ENCODE peak calls at places on chromosomes 5 and 9, in seven cellular contexts. I, X, Y, P, K, U and N are unnamed samples.

GRCh38 chr9:2013688-2014087 is 1.5 kb upstream of the SMARCA2 start:
- DNase-seq in I (no peak), X (no peak), Y (no peak), P (no peak), K (no peak), U (no peak), N (no peak)

GRCh38 chr9:104028827-104029226 is 65.3 kb upstream of the SMC2 start:
- DNase-seq in I (no peak), X (no peak), Y (no peak), P (no peak), K (no peak), U (no peak), N (no peak)

GRCh38 chr9:118578467-118578866 is 790.8 kb downstream of the BRINP1 start:
- DNase-seq in I (no peak), X (no peak), Y (no peak), P (no peak), K (no peak), U (no peak), N (no peak)

GRCh38 chr9:134496413-134497282 is 145.0 kb upstream of the COL5A1 start:
- DNase-seq in I (no peak), X (no peak), Y (no peak), P (no peak), K (no peak), U (no peak), N (peak; percentile 47)

GRCh38 chr5:139642891-139643871 is 5.0 kb upstream of the CXXC5 start:
- DNase-seq in I (peak; percentile 59), X (peak; percentile 19), Y (peak; percentile 35), P (peak; percentile 94), K (no peak), U (no peak), N (no peak)

GRCh38 chr5:32449216-32449721 is 4.7 kb upstream of the ZFR start:
- DNase-seq in I (no peak), X (no peak), Y (no peak), P (no peak), K (no peak), U (no peak), N (no peak)

GRCh38 chr5:155655569-155655968 is 642.0 kb downstream of the KIF4B start:
- DNase-seq in I (no peak), X (peak; percentile 9), Y (no peak), P (no peak), K (no peak), U (no peak), N (no peak)

GRCh38 chr5:126484248-126484647 is 61.0 kb downstream of the GRAMD2B start:
- DNase-seq in I (no peak), X (no peak), Y (no peak), P (no peak), K (no peak), U (no peak), N (no peak)

GRCh38 chr9:83572524-83572923 is 34.3 kb upstream of the FRMD3 start:
- DNase-seq in I (no peak), X (no peak), Y (no peak), P (no peak), K (no peak), U (no peak), N (no peak)

GRCh38 chr5:158995694-158996173 is 104.0 kb downstream of the EBF1 start:
- DNase-seq in I (no peak), X (no peak), Y (no peak), P (no peak), K (no peak), U (no peak), N (no peak)
- H3K4me1 ChIP-seq in I (peaks cover 49% of the 10 kb centered on the region), X (peaks cover 9% of the 10 kb centered on the region), Y (no peaks in the 10 kb centered on the region), P (no peaks in the 10 kb centered on the region), K (peaks cover 2% of the 10 kb centered on the region), U (peaks cover 52% of the 10 kb centered on the region), N (no peaks in the 10 kb centered on the region)

GRCh38 chr5:177397875-177398390 is 2.5 kb downstream of the PFN3 start:
- DNase-seq in I (no peak), X (peak; percentile 20), Y (no peak), P (no peak), K (no peak), U (no peak), N (no peak)
- H3K4me1 ChIP-seq in I (peaks cover 1% of the 10 kb centered on the region), X (peaks cover 10% of the 10 kb centered on the region), Y (peaks cover 9% of the 10 kb centered on the region), P (peaks cover 15% of the 10 kb centered on the region), K (peaks cover 7% of the 10 kb centered on the region), U (peaks cover 20% of the 10 kb centered on the region), N (peaks cover 1% of the 10 kb centered on the region)

GRCh38 chr9:123336959-123337358 is 19.0 kb upstream of the CRB2 start:
- DNase-seq in I (no peak), X (no peak), Y (no peak), P (no peak), K (no peak), U (no peak), N (no peak)

GRCh38 chr9:123335227-123335985 is 20.6 kb upstream of the CRB2 start:
- DNase-seq in I (no peak), X (no peak), Y (no peak), P (no peak), K (no peak), U (no peak), N (no peak)

GRCh38 chr9:123336455-123336854 is 19.5 kb upstream of the CRB2 start:
- DNase-seq in I (no peak), X (no peak), Y (no peak), P (no peak), K (no peak), U (no peak), N (no peak)

GRCh38 chr9:123334639-123335038 is 21.4 kb upstream of the CRB2 start:
- DNase-seq in I (no peak), X (no peak), Y (no peak), P (no peak), K (no peak), U (no peak), N (no peak)

DNA sequence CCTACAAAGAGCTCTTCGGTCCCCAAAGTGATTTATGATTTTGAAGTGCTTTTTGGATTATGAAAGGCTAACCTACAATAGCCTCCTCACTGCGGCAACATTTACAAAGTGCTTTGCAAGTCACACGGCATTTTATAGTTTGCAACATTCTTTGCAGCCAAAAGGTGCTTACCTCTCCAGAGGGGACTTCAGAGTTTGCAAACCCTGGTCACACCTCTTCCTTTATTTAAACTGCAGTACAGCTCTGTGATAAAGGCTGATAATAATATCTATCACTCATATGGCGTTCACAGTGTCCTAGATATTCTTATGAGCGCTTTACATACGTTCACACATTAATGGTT is 20.0 kb upstream of the CRB2 start:
- DNase-seq in I (no peak), X (no peak), Y (no peak), P (no peak), K (no peak), U (no peak), N (no peak)
- H3K4me1 ChIP-seq in I (no peaks in the 10 kb centered on the region), X (peaks cover 10% of the 10 kb centered on the region), Y (peaks cover 6% of the 10 kb centered on the region), P (no peaks in the 10 kb centered on the region), K (peaks cover 3% of the 10 kb centered on the region), U (peaks cover 35% of the 10 kb centered on the region), N (no peaks in the 10 kb centered on the region)

DNA sequence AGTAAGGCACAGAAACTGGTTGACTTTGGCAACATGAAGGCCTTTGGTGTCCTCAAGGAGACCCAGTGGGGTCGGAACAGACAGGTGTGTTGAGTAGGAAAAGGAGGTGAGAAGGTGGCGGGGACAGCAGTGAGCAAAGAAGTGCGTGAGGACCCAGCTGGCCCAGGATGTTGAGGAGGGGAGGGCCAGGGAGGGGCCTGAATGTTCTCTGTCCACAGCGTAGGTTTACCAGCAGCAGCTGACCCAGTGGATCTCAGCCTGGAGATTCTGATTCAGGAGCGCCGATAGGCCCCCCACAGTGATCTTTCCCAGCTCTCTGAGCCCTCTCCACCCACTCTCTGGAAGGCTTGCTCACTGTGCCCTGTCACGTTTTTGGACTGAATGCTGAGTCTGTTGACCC is 88.5 kb downstream of the DAB2IP start:
- DNase-seq in I (no peak), X (no peak), Y (no peak), P (no peak), K (no peak), U (no peak), N (no peak)
- H3K4me1 ChIP-seq in I (peaks cover 62% of the 10 kb centered on the region), X (peaks cover 69% of the 10 kb centered on the region), Y (peaks cover 46% of the 10 kb centered on the region), P (peaks cover 24% of the 10 kb centered on the region), K (peaks cover 26% of the 10 kb centered on the region), U (peaks cover 97% of the 10 kb centered on the region), N (peaks cover 94% of the 10 kb centered on the region)

GRCh38 chr5:119393746-119394145 is 37.9 kb downstream of the TNFAIP8 start:
- DNase-seq in I (no peak), X (no peak), Y (no peak), P (no peak), K (no peak), U (no peak), N (no peak)
- H3K4me1 ChIP-seq in I (peaks cover 27% of the 10 kb centered on the region), X (peaks cover 9% of the 10 kb centered on the region), Y (peaks cover 8% of the 10 kb centered on the region), P (no peaks in the 10 kb centered on the region), K (peaks cover 3% of the 10 kb centered on the region), U (peaks cover 19% of the 10 kb centered on the region), N (no peaks in the 10 kb centered on the region)

DNA sequence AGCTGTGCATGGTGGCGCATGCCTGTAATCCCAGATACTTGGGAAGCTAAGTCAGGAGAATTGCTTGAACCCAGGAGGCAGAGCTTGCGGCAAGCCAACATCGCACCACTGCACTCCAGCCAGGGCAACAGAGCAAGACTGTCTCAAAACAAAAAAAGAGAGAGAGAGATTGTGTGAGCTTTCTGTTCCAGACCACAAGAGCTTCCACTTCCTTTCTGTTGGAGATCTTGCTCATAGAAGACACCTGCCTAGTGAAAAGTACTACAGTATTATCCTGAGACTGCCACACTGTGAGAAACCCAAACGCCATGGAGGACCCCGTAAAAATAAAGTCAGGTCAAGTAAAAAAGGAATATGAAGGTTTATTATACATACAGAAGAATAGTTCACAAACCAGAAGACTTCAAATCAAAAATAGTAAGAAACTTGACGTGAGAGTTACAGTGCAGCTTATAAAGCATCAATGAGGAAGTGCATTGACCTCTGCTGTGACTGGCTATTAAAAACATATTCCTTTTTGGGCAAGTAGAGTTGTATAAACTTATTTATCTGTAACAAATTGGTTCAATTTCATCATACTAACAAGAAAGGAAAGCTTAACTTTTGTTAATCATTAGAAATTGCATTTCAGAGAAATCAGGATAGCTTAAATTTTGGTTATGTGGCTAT is 4.3 kb upstream of the EMB start:
- DNase-seq in I (no peak), X (no peak), Y (no peak), P (no peak), K (no peak), U (no peak), N (no peak)
- H3K4me1 ChIP-seq in I (no peaks in the 10 kb centered on the region), X (peaks cover 2% of the 10 kb centered on the region), Y (no peaks in the 10 kb centered on the region), P (no peaks in the 10 kb centered on the region), K (no peaks in the 10 kb centered on the region), U (peaks cover 9% of the 10 kb centered on the region), N (no peaks in the 10 kb centered on the region)

GRCh38 chr5:148976569-148977321 is 86.1 kb downstream of the SH3TC2 start:
- DNase-seq in I (no peak), X (no peak), Y (no peak), P (no peak), K (no peak), U (no peak), N (no peak)

GRCh38 chr5:148981353-148981752 is 81.5 kb downstream of the SH3TC2 start:
- DNase-seq in I (no peak), X (no peak), Y (no peak), P (no peak), K (no peak), U (no peak), N (no peak)

GRCh38 chr5:148974638-148975330 is 88.1 kb downstream of the SH3TC2 start:
- DNase-seq in I (no peak), X (no peak), Y (no peak), P (no peak), K (no peak), U (no peak), N (no peak)

GRCh38 chr5:148979104-148979723 is 83.6 kb downstream of the SH3TC2 start:
- DNase-seq in I (no peak), X (no peak), Y (peak; percentile 66), P (no peak), K (no peak), U (peak; percentile 45), N (peak; percentile 85)

GRCh38 chr5:148978370-148979103 is 84.3 kb downstream of the SH3TC2 start:
- DNase-seq in I (no peak), X (no peak), Y (no peak), P (no peak), K (no peak), U (no peak), N (no peak)
- H3K4me1 ChIP-seq in I (no peaks in the 10 kb centered on the region), X (peaks cover 11% of the 10 kb centered on the region), Y (no peaks in the 10 kb centered on the region), P (no peaks in the 10 kb centered on the region), K (peaks cover 3% of the 10 kb centered on the region), U (peaks cover 16% of the 10 kb centered on the region), N (peaks cover 38% of the 10 kb centered on the region)